ENCODE peak calls at places on chromosome 11, in ten cellular contexts. X is choroid plexus epithelial cell; F is activated naive CD8-positive, alpha-beta T cell treated with anti-CD3 and anti-CD28 coated beads, Interleukin-2, amount 50 U/mL, for 16 hours; T is ELR; J is CD4-positive, alpha-beta T cell; I is neuronal stem cell; O is upper lobe of right lung; C is T-helper 1 cell; G is transverse colon; W is NCI-H345. M is an unnamed sample.
A peak's percentile ranks its signal among the peaks of the same experiment; 100 is the strongest.

GRCh38 chr11:108654994-108655631 is 9.8 kb upstream of the DDX10 start:
- DNase-seq in X (peak; percentile 79), F (no peak), T (peak; percentile 74), J (peak; percentile 17), I (no peak), O (no peak), C (no peak), G (peak; percentile 47), W (peak; percentile 35), M (peak; percentile 31)

GRCh38 chr11:10314199-10315072 is 9.6 kb downstream of the ADM start:
- DNase-seq in X (peak; percentile 91), F (no peak), T (peak; percentile 50), J (no peak), I (no peak), O (no peak), C (no peak), G (no peak), W (peak; percentile 13), M (peak; percentile 26)

GRCh38 chr11:23311986-23312940 is 452.0 kb upstream of the CCDC179 start:
- DNase-seq in X (peak; percentile 51), F (no peak), T (peak; percentile 87), J (no peak), I (no peak), O (no peak), C (no peak), G (no peak), W (peak; percentile 18), M (no peak)

GRCh38 chr11:77287615-77288273 is 13.7 kb downstream of the GDPD4 start:
- DNase-seq in X (peak; percentile 87), F (no peak), T (peak; percentile 89), J (no peak), I (no peak), O (no peak), C (no peak), G (no peak), W (no peak), M (no peak)

GRCh38 chr11:96794152-96794551 is 404.3 kb downstream of the JRKL start:
- DNase-seq in X (no peak), F (no peak), T (peak; percentile 13), J (no peak), I (no peak), O (no peak), C (no peak), G (no peak), W (no peak), M (no peak)

GRCh38 chr11:46122955-46123354 is 1.7 kb upstream of the PHF21A start:
- DNase-seq in X (peak; percentile 47), F (no peak), T (peak; percentile 57), J (no peak), I (no peak), O (no peak), C (no peak), G (no peak), W (no peak), M (no peak)

GRCh38 chr11:133835258-133836075 is 9.8 kb downstream of the SPATA19 start:
- DNase-seq in X (peak; percentile 45), F (no peak), T (peak; percentile 55), J (no peak), I (peak; percentile 78), O (no peak), C (no peak), G (no peak), W (peak; percentile 71), M (peak; percentile 58)

GRCh38 chr11:121328213-121328966 is 35.8 kb downstream of the SC5D start:
- DNase-seq in X (no peak), F (no peak), T (no peak), J (peak; percentile 23), I (no peak), O (no peak), C (peak; percentile 8), G (no peak), W (no peak), M (no peak)

GRCh38 chr11:47412152-47412746 is 3.9 kb downstream of the SLC39A13 start:
- DNase-seq in X (peak; percentile 41), F (no peak), T (peak; percentile 64), J (no peak), I (no peak), O (peak; percentile 81), C (peak; percentile 36), G (peak; percentile 57), W (no peak), M (peak; percentile 65)